ENCODE peak calls at places on chromosome 16, in six cellular contexts. P is A549, T is HepG2, A is IMR-90, R is GM12878, U is K562. M is an unnamed sample.

GRCh38 chr16:85969159-85969558 is 70.2 kb downstream of the IRF8 start:
- DNase-seq in P (no peak), T (no peak), A (peak; percentile 47), R (no peak), U (no peak), M (no peak)

GRCh38 chr16:74608944-74609343 is 2.0 kb upstream of the GLG1 start:
- DNase-seq in P (no peak), T (no peak), A (no peak), R (no peak), U (peak; percentile 33), M (no peak)

GRCh38 chr16:56793504-56793903 is 63.6 kb downstream of the NUP93 start:
- DNase-seq in P (peak; percentile 52), T (peak; percentile 47), A (peak; percentile 51), R (no peak), U (peak; percentile 11), M (no peak)

GRCh38 chr16:85556456-85557082 is 56.6 kb upstream of the GSE1 start:
- DNase-seq in P (peak; percentile 16), T (no peak), A (no peak), R (no peak), U (peak; percentile 84), M (peak; percentile 77)

GRCh38 chr16:49483651-49484451 is 110.2 kb downstream of the C16orf78 start:
- DNase-seq in P (no peak), T (no peak), A (no peak), R (no peak), U (no peak), M (no peak)

GRCh38 chr16:19167710-19168172 is 299 bp upstream of the SYT17 start:
- DNase-seq in P (peak; percentile 90), T (peak; percentile 60), A (peak; percentile 48), R (no peak), U (peak; percentile 66), M (peak; percentile 93)

GRCh38 chr16:69535123-69536050 is 30.4 kb upstream of the NFAT5 start:
- DNase-seq in P (no peak), T (no peak), A (peak; percentile 65), R (no peak), U (no peak), M (no peak)

GRCh38 chr16:81863630-81864352 is 84.7 kb downstream of the PLCG2 start:
- DNase-seq in P (no peak), T (no peak), A (no peak), R (peak; percentile 43), U (no peak), M (no peak)

GRCh38 chr16:89791278-89791995 is 25.0 kb downstream of the FANCA start:
- DNase-seq in P (no peak), T (no peak), A (no peak), R (no peak), U (no peak), M (no peak)

GRCh38 chr16:86117756-86118155 is 218.8 kb downstream of the IRF8 start:
- DNase-seq in P (no peak), T (no peak), A (no peak), R (no peak), U (no peak), M (peak; percentile 49)

GRCh38 chr16:25553711-25554436 is 137.9 kb upstream of the HS3ST4 start:
- DNase-seq in P (peak; percentile 26), T (no peak), A (peak; percentile 17), R (no peak), U (peak; percentile 87), M (no peak)

GRCh38 chr16:57624044-57624688 is 4.3 kb upstream of the ADGRG1 start:
- DNase-seq in P (peak; percentile 54), T (peak; percentile 87), A (peak; percentile 42), R (no peak), U (no peak), M (no peak)

GRCh38 chr16:19135896-19136438 is 22.2 kb downstream of the ITPRIPL2 start:
- DNase-seq in P (peak; percentile 83), T (no peak), A (peak; percentile 50), R (no peak), U (peak; percentile 62), M (no peak)

GRCh38 chr16:81634380-81635121 is 144.5 kb upstream of the PLCG2 start:
- DNase-seq in P (no peak), T (no peak), A (peak; percentile 73), R (no peak), U (peak; percentile 85), M (no peak)

GRCh38 chr16:71846443-71846842 is 667 bp downstream of the ATXN1L start:
- DNase-seq in P (no peak), T (no peak), A (no peak), R (no peak), U (peak; percentile 19), M (peak; percentile 27)

GRCh38 chr16:85491798-85492616 is 121.1 kb upstream of the GSE1 start:
- DNase-seq in P (no peak), T (peak; percentile 58), A (no peak), R (no peak), U (peak; percentile 50), M (no peak)

GRCh38 chr16:82192665-82193064 is 22.6 kb upstream of the MPHOSPH6 start:
- DNase-seq in P (no peak), T (no peak), A (peak; percentile 88), R (no peak), U (no peak), M (no peak)

GRCh38 chr16:67641779-67642708 is 2.9 kb upstream of the CARMIL2 start:
- DNase-seq in P (no peak), T (no peak), A (peak; percentile 33), R (no peak), U (no peak), M (no peak)

GRCh38 chr16:11233727-11234376 is 22.2 kb downstream of the SOCS1 start:
- DNase-seq in P (no peak), T (no peak), A (no peak), R (no peak), U (peak; percentile 73), M (no peak)

GRCh38 chr16:64615647-64616280 is 506.1 kb downstream of the CDH11 start:
- DNase-seq in P (no peak), T (no peak), A (peak; percentile 1), R (no peak), U (no peak), M (no peak)

GRCh38 chr16:85383836-85384825 is 229.0 kb upstream of the GSE1 start:
- DNase-seq in P (no peak), T (no peak), A (no peak), R (no peak), U (no peak), M (no peak)

DNA sequence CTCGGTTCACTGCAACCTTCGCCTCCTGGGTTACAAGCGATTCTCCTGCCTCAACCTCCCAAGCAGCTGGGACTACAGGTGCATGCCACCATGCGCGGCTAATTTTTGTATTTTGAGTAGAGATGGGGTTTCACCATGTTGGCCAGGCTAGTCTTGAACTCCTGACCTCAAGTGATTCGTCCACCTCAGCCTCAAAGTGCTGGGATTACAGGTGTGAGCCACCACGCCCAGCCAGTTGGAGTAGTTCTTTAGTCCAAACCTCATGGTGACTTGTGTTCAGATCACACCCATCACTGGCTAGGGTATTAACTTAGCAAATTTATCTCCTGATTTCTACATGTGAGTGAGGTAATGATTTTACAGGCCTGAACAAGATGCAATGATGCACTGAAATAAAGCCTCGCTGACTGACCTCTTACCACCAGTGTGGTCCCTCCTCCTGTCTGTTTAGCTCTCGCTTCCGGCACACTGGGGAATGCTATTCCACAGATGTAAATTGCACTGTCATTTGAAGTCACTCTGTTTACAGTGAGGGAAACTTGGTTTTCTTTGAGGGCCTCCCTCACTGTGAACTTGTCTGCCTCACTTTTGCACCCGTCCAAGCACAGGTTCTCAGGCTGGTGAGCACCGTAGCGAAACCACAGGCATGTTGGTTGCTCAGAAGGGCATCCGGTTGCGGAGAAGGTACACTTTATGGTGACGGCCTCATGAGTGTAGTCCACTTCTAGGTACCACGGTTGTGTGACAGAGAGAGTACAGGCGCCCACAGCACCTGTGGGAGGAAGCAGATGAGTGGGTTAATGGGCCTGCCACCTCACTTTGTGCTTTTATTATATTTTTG is 5.5 kb downstream of the IGSF6 start:
- DNase-seq in P (no peak), T (no peak), A (no peak), R (peak; percentile 99), U (no peak), M (no peak)
- TF ChIP-seq SMC3 in P (no peak), T (no peak), A (no peak), R (no peak), U (no peak), M (no peak)

GRCh38 chr16:4659363-4660353 is 33.7 kb upstream of the NUDT16L1 start:
- DNase-seq in P (no peak), T (no peak), A (no peak), R (no peak), U (no peak), M (no peak)

GRCh38 chr16:4660454-4661007 is 32.8 kb upstream of the NUDT16L1 start:
- DNase-seq in P (no peak), T (peak; percentile 84), A (peak; percentile 60), R (no peak), U (peak; percentile 19), M (peak; percentile 50)

GRCh38 chr16:4663756-4664465 is 29.5 kb upstream of the NUDT16L1 start:
- DNase-seq in P (no peak), T (peak; percentile 94), A (no peak), R (no peak), U (no peak), M (no peak)

GRCh38 chr16:4664538-4665418 is 28.6 kb upstream of the NUDT16L1 start:
- DNase-seq in P (peak; percentile 22), T (peak; percentile 75), A (no peak), R (no peak), U (no peak), M (no peak)

DNA sequence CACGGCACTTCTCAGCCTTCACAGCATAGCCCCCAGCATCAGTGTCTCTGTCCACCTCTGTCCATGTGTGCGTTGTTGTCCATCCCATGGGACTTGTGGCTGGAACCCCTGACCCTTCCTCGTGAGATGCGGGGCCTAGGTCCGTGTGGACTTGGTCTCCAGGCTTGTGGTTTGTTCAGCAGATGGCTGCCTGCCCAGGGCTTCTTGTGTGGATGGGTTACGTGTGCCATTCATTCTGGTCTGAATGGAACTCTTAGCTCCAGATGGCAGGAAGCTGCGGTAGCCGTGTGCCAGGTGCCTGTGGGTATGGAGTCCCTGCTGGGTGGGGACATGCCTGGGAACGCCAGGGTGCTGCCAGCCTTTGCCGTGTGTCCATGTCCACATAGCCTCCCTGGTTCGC is 31.7 kb upstream of the NUDT16L1 start:
- DNase-seq in P (no peak), T (no peak), A (no peak), R (no peak), U (no peak), M (no peak)
- TF ChIP-seq SMC3 in P (no peak), T (no peak), A (no peak), R (no peak), U (no peak), M (no peak)

GRCh38 chr16:4847774-4848587 is 700 bp downstream of the UBN1 start:
- DNase-seq in P (peak; percentile 45), T (peak; percentile 29), A (peak; percentile 64), R (no peak), U (peak; percentile 51), M (peak; percentile 71)
- TF ChIP-seq SMC3 in P (no peak), T (no peak), A (no peak), R (no peak), U (no peak), M (no peak)

DNA sequence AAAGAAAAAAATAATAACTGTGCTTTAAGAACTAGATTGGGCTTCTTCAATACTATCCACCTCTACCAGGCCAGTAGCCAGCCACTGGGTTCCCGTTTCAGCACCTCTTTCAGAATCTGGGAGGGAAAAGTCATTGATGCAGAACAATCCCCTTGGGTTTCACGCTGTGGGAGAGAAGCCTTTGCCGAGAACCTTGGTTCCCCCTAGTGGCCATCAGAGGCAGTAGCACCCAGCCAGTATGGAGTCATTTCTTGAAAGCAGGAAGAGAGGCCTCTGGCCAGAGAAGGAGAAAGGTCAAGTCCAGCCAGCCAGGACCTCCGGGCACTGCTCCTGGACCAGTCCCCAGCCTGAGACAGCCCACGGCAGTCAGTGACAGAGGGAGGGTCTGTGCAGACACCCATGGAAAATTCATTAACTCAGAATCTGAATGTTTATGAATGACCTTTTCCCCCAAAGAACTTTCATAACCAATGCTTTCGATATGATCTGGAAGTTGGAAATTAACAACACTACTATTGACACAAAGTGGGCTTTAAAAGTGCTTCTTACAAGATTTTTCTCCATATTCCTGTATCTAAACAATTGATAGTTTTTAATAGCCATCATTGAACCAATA is 51.2 kb upstream of the CDH5 start:
- DNase-seq in P (peak; percentile 76), T (peak; percentile 69), A (peak; percentile 70), R (peak; percentile 9), U (peak; percentile 74), M (peak; percentile 79)
- TF ChIP-seq SMC3 in P (peak; percentile 47), T (peak; percentile 66), A (peak; percentile 74), R (peak; percentile 53), U (peak; percentile 72), M (peak; percentile 69)

M was measured in SK-N-SH.